ENCODE peak calls at places on chromosome 13, in seven cellular contexts. S is A549, U is ovary, Q is K562, O is adrenal gland, W is thyroid gland, Z is Peyer's patch. J is an unnamed sample. For H3K4me1, the result is how much of the 10 kb centered on the place peaks cover.

GRCh38 chr13:98436379-98436909 is 140.5 kb downstream of the STK24 start:
- DNase-seq in S (no peak), U (no peak), Q (no peak), O (no peak), W (no peak), Z (no peak), J (no peak)

GRCh38 chr13:66887088-66887487 is 343.0 kb downstream of the PCDH9 start:
- DNase-seq in S (no peak), U (no peak), Q (no peak), O (no peak), W (no peak), Z (no peak), J (no peak)

GRCh38 chr13:20873348-20873747 is 29.2 kb downstream of the XPO4 start:
- DNase-seq in S (no peak), U (no peak), Q (no peak), O (no peak), W (no peak), Z (no peak), J (no peak)

GRCh38 chr13:71359641-71360040 is 507.4 kb downstream of the DACH1 start:
- DNase-seq in S (no peak), U (no peak), Q (no peak), O (no peak), W (no peak), Z (no peak), J (no peak)

GRCh38 chr13:43316997-43317396 is 293.6 kb downstream of the DNAJC15 start:
- DNase-seq in S (no peak), U (no peak), Q (no peak), O (peak), W (no peak), Z (no peak), J (peak)

GRCh38 chr13:34369925-34370324 is 552.0 kb downstream of the RFC3 start:
- DNase-seq in S (no peak), U (no peak), Q (no peak), O (no peak), W (no peak), Z (no peak), J (no peak)

GRCh38 chr13:38868399-38868798 is 122.2 kb downstream of the STOML3 start:
- DNase-seq in S (no peak), U (no peak), Q (no peak), O (no peak), W (no peak), Z (no peak), J (no peak)

GRCh38 chr13:94620286-94620896 is 18.7 kb downstream of the GPR180 start:
- DNase-seq in S (peak), U (no peak), Q (peak), O (no peak), W (peak), Z (no peak), J (no peak)

GRCh38 chr13:25874907-25875306 is 176.9 kb downstream of the SHISA2 start:
- DNase-seq in S (no peak), U (no peak), Q (no peak), O (no peak), W (no peak), Z (peak), J (no peak)

GRCh38 chr13:98959775-98960325 is 18.0 kb downstream of the DOCK9 start:
- DNase-seq in S (no peak), U (no peak), Q (no peak), O (no peak), W (no peak), Z (no peak), J (no peak)

GRCh38 chr13:83884141-83884540 is 1.9 kb upstream of the SLITRK1 start:
- DNase-seq in S (no peak), U (no peak), Q (no peak), O (no peak), W (no peak), Z (no peak), J (no peak)

GRCh38 chr13:22047082-22047784 is 376.4 kb downstream of the FGF9 start:
- DNase-seq in S (no peak), U (no peak), Q (no peak), O (peak), W (no peak), Z (no peak), J (no peak)

GRCh38 chr13:40983725-40984669 is 35.1 kb downstream of the ELF1 start:
- DNase-seq in S (no peak), U (no peak), Q (no peak), O (no peak), W (peak), Z (no peak), J (no peak)

GRCh38 chr13:98083507-98083906 is 59.4 kb upstream of the FARP1 start:
- DNase-seq in S (no peak), U (no peak), Q (no peak), O (no peak), W (no peak), Z (no peak), J (no peak)

GRCh38 chr13:44207476-44207875 is 166.1 kb upstream of the SERP2 start:
- DNase-seq in S (no peak), U (no peak), Q (no peak), O (no peak), W (no peak), Z (no peak), J (no peak)

GRCh38 chr13:52615817-52616216 is 26.4 kb upstream of the HNRNPA1L2 start:
- DNase-seq in S (peak), U (no peak), Q (no peak), O (no peak), W (no peak), Z (no peak), J (no peak)

GRCh38 chr13:63684822-63685221 is 2269.2 kb upstream of the PCDH20 start:
- DNase-seq in S (no peak), U (no peak), Q (no peak), O (no peak), W (no peak), Z (no peak), J (no peak)

GRCh38 chr13:23703241-23703640 is 133.0 kb downstream of the TNFRSF19 start:
- DNase-seq in S (no peak), U (no peak), Q (no peak), O (no peak), W (no peak), Z (no peak), J (no peak)

GRCh38 chr13:23391752-23392151 is 41.8 kb downstream of the SACS start:
- DNase-seq in S (no peak), U (no peak), Q (no peak), O (no peak), W (no peak), Z (no peak), J (no peak)

GRCh38 chr13:68190826-68191225 is 960.7 kb upstream of the PCDH9 start:
- DNase-seq in S (no peak), U (no peak), Q (no peak), O (no peak), W (no peak), Z (no peak), J (no peak)

GRCh38 chr13:85657942-85658341 is 141.3 kb downstream of the SLITRK6 start:
- DNase-seq in S (no peak), U (no peak), Q (no peak), O (no peak), W (no peak), Z (no peak), J (no peak)

GRCh38 chr13:109779074-109779473 is 7.3 kb downstream of the IRS2 start:
- DNase-seq in S (no peak), U (no peak), Q (no peak), O (no peak), W (no peak), Z (peak), J (no peak)

GRCh38 chr13:109773786-109774185 is 12.6 kb downstream of the IRS2 start:
- DNase-seq in S (no peak), U (no peak), Q (no peak), O (no peak), W (no peak), Z (no peak), J (no peak)

GRCh38 chr13:109773276-109773675 is 13.1 kb downstream of the IRS2 start:
- DNase-seq in S (no peak), U (no peak), Q (no peak), O (peak), W (no peak), Z (peak), J (no peak)

GRCh38 chr13:109778102-109778542 is 8.3 kb downstream of the IRS2 start:
- DNase-seq in S (no peak), U (no peak), Q (no peak), O (no peak), W (no peak), Z (no peak), J (no peak)

GRCh38 chr13:109776575-109776974 is 9.8 kb downstream of the IRS2 start:
- DNase-seq in S (no peak), U (no peak), Q (no peak), O (no peak), W (no peak), Z (no peak), J (no peak)
- H3K4me1 ChIP-seq in S (half or more), U (under half), Q (under half), O (under half), W (under half), Z (under half), J (half or more)

GRCh38 chr13:48403151-48403631 is 9.7 kb downstream of the LPAR6 start:
- DNase-seq in S (no peak), U (no peak), Q (no peak), O (no peak), W (no peak), Z (no peak), J (no peak)
- TF ChIP-seq POLR2A in S (no peak), U (no peak), Q (no peak), O (no peak), W (no peak), Z (peak), J (peak)

GRCh38 chr13:30373727-30374126 is 48.6 kb upstream of the UBE2L5 start:
- DNase-seq in S (no peak), U (no peak), Q (no peak), O (no peak), W (no peak), Z (peak), J (no peak)

GRCh38 chr13:30377312-30377685 is 45.0 kb upstream of the UBE2L5 start:
- DNase-seq in S (no peak), U (no peak), Q (no peak), O (no peak), W (no peak), Z (no peak), J (no peak)

GRCh38 chr13:30381049-30381448 is 41.2 kb upstream of the UBE2L5 start:
- DNase-seq in S (no peak), U (no peak), Q (no peak), O (no peak), W (no peak), Z (no peak), J (no peak)

GRCh38 chr13:30375436-30375835 is 46.9 kb upstream of the UBE2L5 start:
- DNase-seq in S (no peak), U (no peak), Q (no peak), O (no peak), W (peak), Z (no peak), J (no peak)

GRCh38 chr13:30376426-30377311 is 45.6 kb upstream of the UBE2L5 start:
- DNase-seq in S (no peak), U (no peak), Q (no peak), O (no peak), W (peak), Z (peak), J (no peak)
- H3K4me3 ChIP-seq in S (no peak), U (no peak), Q (no peak), O (no peak), W (no peak), Z (no peak), J (no peak)

GRCh38 chr13:35378939-35379338 is 97.5 kb downstream of the MAB21L1 start:
- DNase-seq in S (no peak), U (no peak), Q (no peak), O (no peak), W (no peak), Z (no peak), J (no peak)
- H3K4me1 ChIP-seq in S (under half), U (under half), Q (under half), O (under half), W (under half), Z (under half), J (under half)

GRCh38 chr13:19864339-19865309 is 1.2 kb upstream of the ZMYM5 start:
- DNase-seq in S (peak), U (no peak), Q (peak), O (peak), W (peak), Z (peak), J (peak)
- TF ChIP-seq POLR2A in S (no peak), U (no peak), Q (peak), O (peak), W (no peak), Z (peak), J (no peak)

DNA sequence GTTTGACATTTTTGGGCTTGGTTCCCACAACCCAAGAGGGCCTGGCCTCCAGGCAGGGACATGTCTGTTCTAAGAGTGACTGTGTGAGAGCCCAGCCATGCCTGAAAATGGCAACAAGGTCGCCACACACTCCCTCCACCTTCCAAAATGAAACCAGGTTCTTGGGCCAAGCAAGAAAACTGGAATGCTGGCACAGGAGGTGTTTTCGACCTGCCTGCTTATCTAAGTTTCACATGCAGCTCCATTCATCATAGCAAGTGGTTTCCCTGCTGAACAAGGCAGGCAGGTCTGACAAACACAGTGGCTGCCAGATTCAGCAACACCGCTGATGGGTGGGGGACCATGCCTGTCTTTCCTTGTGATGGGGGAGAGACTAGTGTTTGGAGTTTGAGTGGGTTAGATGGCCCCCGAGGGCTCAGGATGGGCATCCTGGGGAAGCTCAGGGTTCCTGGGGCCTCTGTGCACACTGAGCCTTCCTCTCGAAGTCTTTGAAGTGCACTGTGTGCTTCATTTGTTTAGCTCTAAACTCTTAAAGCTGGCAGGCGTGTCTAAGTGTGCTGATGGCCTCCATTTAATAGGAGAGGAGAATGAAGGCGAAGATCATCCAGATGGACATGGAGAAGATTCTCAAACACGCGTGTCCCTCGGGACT is 17.9 kb upstream of the GAS6 start:
- DNase-seq in S (no peak), U (no peak), Q (no peak), O (no peak), W (peak), Z (no peak), J (no peak)
- H3K4me3 ChIP-seq in S (no peak), U (no peak), Q (no peak), O (no peak), W (no peak), Z (no peak), J (no peak)

GRCh38 chr13:104936304-104936703 is 1599.2 kb downstream of the EFNB2 start:
- DNase-seq in S (no peak), U (no peak), Q (no peak), O (no peak), W (no peak), Z (no peak), J (no peak)

GRCh38 chr13:104943331-104943730 is 1592.1 kb downstream of the EFNB2 start:
- DNase-seq in S (no peak), U (no peak), Q (no peak), O (no peak), W (no peak), Z (no peak), J (no peak)

DNA sequence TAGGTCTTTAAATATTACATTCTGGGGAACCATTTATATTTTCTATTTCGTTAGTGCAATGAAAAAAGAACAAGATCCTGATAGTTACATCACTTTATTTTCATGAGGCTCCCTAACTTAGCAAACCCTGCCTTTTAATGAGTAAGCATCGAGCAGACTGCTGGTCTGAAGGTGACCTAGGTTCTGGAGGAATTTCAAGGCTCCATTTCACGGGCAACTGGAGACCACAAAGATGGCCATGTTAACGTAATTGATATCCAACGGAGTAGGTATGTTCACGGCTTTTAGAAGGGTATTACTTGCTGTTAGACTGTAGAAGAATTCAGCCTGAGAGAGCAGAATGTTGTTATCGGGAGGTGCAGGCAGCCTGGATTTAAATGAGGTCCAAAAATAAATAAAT is 1597.6 kb downstream of the EFNB2 start:
- DNase-seq in S (no peak), U (no peak), Q (no peak), O (no peak), W (no peak), Z (no peak), J (no peak)
- H3K4me1 ChIP-seq in S (under half), U (under half), Q (under half), O (under half), W (under half), Z (under half), J (under half)

GRCh38 chr13:99981115-99982020 is at the start of gene ZIC2:
- DNase-seq in S (no peak), U (peak), Q (peak), O (no peak), W (no peak), Z (no peak), J (no peak)
- TF ChIP-seq POLR2A in S (peak), U (no peak), Q (no peak), O (no peak), W (no peak), Z (no peak), J (no peak)